ENCODE peak calls at places on chromosome 15, in seven cellular contexts. L is caudate nucleus; F is HT1080; E is activated T-cell treated with anti-CD3 and anti-CD28 coated beads, Interleukin-2, amount 50 U/mL, for 24 hours; P is kidney tubule cell; J is activated naive CD8-positive, alpha-beta T cell treated with anti-CD3 and anti-CD28 coated beads, Interleukin-2, amount 50 U/mL, for 16 hours; Z is activated CD8-positive, alpha-beta memory T cell treated with anti-CD3 and anti-CD28 coated beads for 4 hours. D is an unnamed sample.

GRCh38 chr15:74209997-74210573 is 7.5 kb upstream of the STRA6 start:
- DNase-seq in L (no peak), F (no peak), E (no peak), P (peak; percentile 77), J (no peak), Z (no peak), D (no peak)

GRCh38 chr15:75063338-75063737 is 39.9 kb downstream of the PPCDC start:
- DNase-seq in L (no peak), F (peak; percentile 15), E (no peak), P (no peak), J (no peak), Z (no peak), D (no peak)

GRCh38 chr15:80404057-80404718 is at the start of gene ARNT2:
- DNase-seq in L (peak; percentile 62), F (no peak), E (no peak), P (peak; percentile 47), J (no peak), Z (no peak), D (no peak)

GRCh38 chr15:78929536-78930264 is 15.1 kb downstream of the CTSH start:
- DNase-seq in L (no peak), F (no peak), E (no peak), P (no peak), J (no peak), Z (no peak), D (no peak)

GRCh38 chr15:81407679-81408078 is 33.7 kb upstream of the TMC3 start:
- DNase-seq in L (no peak), F (no peak), E (no peak), P (no peak), J (no peak), Z (no peak), D (no peak)

GRCh38 chr15:66027268-66027806 is 158.0 kb downstream of the RAB11A start:
- DNase-seq in L (no peak), F (peak; percentile 83), E (no peak), P (peak; percentile 91), J (no peak), Z (no peak), D (no peak)

GRCh38 chr15:48393650-48394049 is 62.4 kb downstream of the DUT start:
- DNase-seq in L (no peak), F (no peak), E (no peak), P (no peak), J (no peak), Z (no peak), D (no peak)

GRCh38 chr15:65101418-65101890 is 13.5 kb downstream of the UBAP1L start:
- DNase-seq in L (peak; percentile 23), F (peak; percentile 40), E (peak; percentile 67), P (peak; percentile 49), J (no peak), Z (no peak), D (peak; percentile 21)

GRCh38 chr15:70873232-70874054 is 18.8 kb downstream of the THAP10 start:
- DNase-seq in L (no peak), F (no peak), E (no peak), P (peak; percentile 56), J (no peak), Z (no peak), D (no peak)

GRCh38 chr15:25700916-25701315 is 162.2 kb downstream of the ATP10A start:
- DNase-seq in L (no peak), F (no peak), E (peak; percentile 17), P (no peak), J (no peak), Z (no peak), D (no peak)